ENCODE peak calls at places on chromosomes 12 and 14, in five cellular contexts. One of them, this sample, is unnamed.

GRCh38 chr12:11836964-11837286 is 187.5 kb downstream of the ETV6 start:
- DNase-seq in esophagus squamous epithelium: no peak
- DNase-seq in left ventricle myocardium inferior: no peak
- DNase-seq in endothelial cell: no peak
- DNase-seq in GM06990: no peak
- DNase-seq in this sample: no peak

GRCh38 chr12:26317942-26318565 is 122.7 kb downstream of the SSPN start:
- DNase-seq in esophagus squamous epithelium: no peak
- DNase-seq in left ventricle myocardium inferior: no peak
- DNase-seq in endothelial cell: no peak
- DNase-seq in GM06990: peak; percentile 36
- DNase-seq in this sample: no peak

GRCh38 chr12:115185529-115185928 is 501.6 kb upstream of the TBX3 start:
- DNase-seq in esophagus squamous epithelium: no peak
- DNase-seq in left ventricle myocardium inferior: no peak
- DNase-seq in endothelial cell: no peak
- DNase-seq in GM06990: no peak
- DNase-seq in this sample: no peak

GRCh38 chr12:12216349-12217017 is 50.4 kb downstream of the LRP6 start:
- DNase-seq in esophagus squamous epithelium: no peak
- DNase-seq in left ventricle myocardium inferior: no peak
- DNase-seq in endothelial cell: no peak
- DNase-seq in GM06990: no peak
- DNase-seq in this sample: no peak

GRCh38 chr12:53737951-53738833 is 10.9 kb upstream of the CALCOCO1 start:
- DNase-seq in esophagus squamous epithelium: no peak
- DNase-seq in left ventricle myocardium inferior: no peak
- DNase-seq in endothelial cell: peak; percentile 35
- DNase-seq in GM06990: no peak
- DNase-seq in this sample: no peak

GRCh38 chr12:119115296-119115905 is 63.3 kb upstream of the HSPB8 start:
- DNase-seq in esophagus squamous epithelium: no peak
- DNase-seq in left ventricle myocardium inferior: no peak
- DNase-seq in endothelial cell: peak; percentile 60
- DNase-seq in GM06990: no peak
- DNase-seq in this sample: peak; percentile 59

GRCh38 chr12:90922068-90922743 is 32.8 kb downstream of the CCER1 start:
- DNase-seq in esophagus squamous epithelium: no peak
- DNase-seq in left ventricle myocardium inferior: no peak
- DNase-seq in endothelial cell: no peak
- DNase-seq in GM06990: no peak
- DNase-seq in this sample: no peak

GRCh38 chr12:108198043-108198442 is 69.0 kb downstream of the WSCD2 start:
- DNase-seq in esophagus squamous epithelium: no peak
- DNase-seq in left ventricle myocardium inferior: no peak
- DNase-seq in endothelial cell: no peak
- DNase-seq in GM06990: no peak
- DNase-seq in this sample: no peak

GRCh38 chr12:99130808-99131538 is 485.9 kb downstream of the APAF1 start:
- DNase-seq in esophagus squamous epithelium: no peak
- DNase-seq in left ventricle myocardium inferior: no peak
- DNase-seq in endothelial cell: no peak
- DNase-seq in GM06990: peak; percentile 44
- DNase-seq in this sample: peak; percentile 34

GRCh38 chr14:91947196-91948184 is at the start of gene FBLN5:
- DNase-seq in esophagus squamous epithelium: no peak
- DNase-seq in left ventricle myocardium inferior: peak; percentile 74
- DNase-seq in endothelial cell: peak; percentile 40
- DNase-seq in GM06990: no peak
- DNase-seq in this sample: no peak

GRCh38 chr12:27733052-27733656 is 22.5 kb downstream of the MRPS35 start:
- DNase-seq in esophagus squamous epithelium: no peak
- DNase-seq in left ventricle myocardium inferior: no peak
- DNase-seq in endothelial cell: no peak
- DNase-seq in GM06990: no peak
- DNase-seq in this sample: peak; percentile 39

GRCh38 chr12:114954626-114955025 is 270.7 kb upstream of the TBX3 start:
- DNase-seq in esophagus squamous epithelium: no peak
- DNase-seq in left ventricle myocardium inferior: no peak
- DNase-seq in endothelial cell: no peak
- DNase-seq in GM06990: no peak
- DNase-seq in this sample: no peak

GRCh38 chr12:117064596-117064995 is 34.6 kb downstream of the TESC start:
- DNase-seq in esophagus squamous epithelium: no peak
- DNase-seq in left ventricle myocardium inferior: no peak
- DNase-seq in endothelial cell: no peak
- DNase-seq in GM06990: no peak
- DNase-seq in this sample: no peak

GRCh38 chr14:41604793-41605534 is 1.7 kb upstream of the LRFN5 start:
- DNase-seq in esophagus squamous epithelium: no peak
- DNase-seq in left ventricle myocardium inferior: peak; percentile 48
- DNase-seq in endothelial cell: peak; percentile 84
- DNase-seq in GM06990: no peak
- DNase-seq in this sample: no peak

GRCh38 chr12:131894313-131894860 is at the start of gene ULK1:
- DNase-seq in esophagus squamous epithelium: peak; percentile 41
- DNase-seq in left ventricle myocardium inferior: peak; percentile 94
- DNase-seq in endothelial cell: peak; percentile 93
- DNase-seq in GM06990: peak; percentile 86
- DNase-seq in this sample: peak; percentile 100

GRCh38 chr14:93543766-93544165 is 113.0 kb downstream of the UNC79 start:
- DNase-seq in esophagus squamous epithelium: no peak
- DNase-seq in left ventricle myocardium inferior: no peak
- DNase-seq in endothelial cell: no peak
- DNase-seq in GM06990: no peak
- DNase-seq in this sample: no peak
- TF ChIP-seq CTCF in esophagus squamous epithelium: peak; percentile 9
- TF ChIP-seq CTCF in left ventricle myocardium inferior: peak; percentile 41
- TF ChIP-seq CTCF in endothelial cell: peak; percentile 57
- TF ChIP-seq CTCF in GM06990: peak; percentile 39
- TF ChIP-seq CTCF in this sample: peak; percentile 56

GRCh38 chr14:96584199-96584906 is 82.2 kb downstream of the PAPOLA start:
- DNase-seq in esophagus squamous epithelium: no peak
- DNase-seq in left ventricle myocardium inferior: no peak
- DNase-seq in endothelial cell: peak; percentile 83
- DNase-seq in GM06990: peak; percentile 41
- DNase-seq in this sample: peak; percentile 82
- TF ChIP-seq CTCF in esophagus squamous epithelium: peak; percentile 18
- TF ChIP-seq CTCF in left ventricle myocardium inferior: peak; percentile 47
- TF ChIP-seq CTCF in endothelial cell: peak; percentile 55
- TF ChIP-seq CTCF in GM06990: peak; percentile 76
- TF ChIP-seq CTCF in this sample: peak; percentile 71

GRCh38 chr14:34620115-34620514 is 9.8 kb downstream of the SNX6 start:
- DNase-seq in esophagus squamous epithelium: no peak
- DNase-seq in left ventricle myocardium inferior: no peak
- DNase-seq in endothelial cell: no peak
- DNase-seq in GM06990: no peak
- DNase-seq in this sample: no peak
- TF ChIP-seq CTCF in esophagus squamous epithelium: no peak
- TF ChIP-seq CTCF in left ventricle myocardium inferior: no peak
- TF ChIP-seq CTCF in endothelial cell: no peak
- TF ChIP-seq CTCF in GM06990: no peak
- TF ChIP-seq CTCF in this sample: no peak

GRCh38 chr12:68815232-68815927 is 7.4 kb downstream of the MDM2 start:
- DNase-seq in esophagus squamous epithelium: no peak
- DNase-seq in left ventricle myocardium inferior: no peak
- DNase-seq in endothelial cell: no peak
- DNase-seq in GM06990: no peak
- DNase-seq in this sample: no peak
- TF ChIP-seq CTCF in esophagus squamous epithelium: no peak
- TF ChIP-seq CTCF in left ventricle myocardium inferior: no peak
- TF ChIP-seq CTCF in endothelial cell: no peak
- TF ChIP-seq CTCF in GM06990: no peak
- TF ChIP-seq CTCF in this sample: no peak

DNA sequence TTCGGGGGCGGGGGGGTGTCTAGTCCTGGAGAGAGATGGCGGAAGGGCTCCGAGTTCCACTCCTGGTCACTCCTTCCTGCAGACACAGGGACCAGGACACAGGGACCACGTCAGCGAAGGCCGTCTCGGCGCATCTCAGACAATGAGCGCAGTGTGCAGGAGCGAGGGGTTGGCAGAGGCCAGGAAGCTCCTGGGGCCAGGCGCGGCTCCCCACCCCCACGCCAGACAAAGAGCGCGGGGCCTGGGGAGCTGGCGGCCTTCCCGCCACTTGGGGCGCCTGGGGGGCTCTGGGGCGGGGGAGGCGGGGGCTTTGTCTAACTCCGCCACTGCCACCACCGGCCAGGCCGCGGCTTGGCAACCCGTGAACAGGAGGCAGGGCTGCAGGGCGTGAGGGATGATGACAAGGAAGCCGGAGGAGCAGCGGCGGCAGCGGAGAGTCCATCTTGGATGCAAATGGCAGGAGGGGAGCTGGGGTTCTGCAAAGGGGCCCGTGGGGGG is 2.2 kb downstream of the CDK2AP1 start:
- DNase-seq in esophagus squamous epithelium: no peak
- DNase-seq in left ventricle myocardium inferior: peak; percentile 73
- DNase-seq in endothelial cell: peak; percentile 80
- DNase-seq in GM06990: peak; percentile 65
- DNase-seq in this sample: peak; percentile 60
- TF ChIP-seq CTCF in esophagus squamous epithelium: no peak
- TF ChIP-seq CTCF in left ventricle myocardium inferior: no peak
- TF ChIP-seq CTCF in endothelial cell: no peak
- TF ChIP-seq CTCF in GM06990: peak; percentile 21
- TF ChIP-seq CTCF in this sample: no peak

This sample was measured in GM10248.